ENCODE peak calls at places on chromosomes 4 and X, in six cellular contexts. J is breast epithelium, Q is H1, D is SK-N-SH, R is stomach, S is sigmoid colon. O is an unnamed sample.

GRCh38 chr4:133775881-133776280 is 425.7 kb downstream of the PABPC4L start:
- DNase-seq in D (no peak), Q (no peak), J (no peak), R (no peak), S (no peak), O (no peak)

GRCh38 chrX:136823175-136823574 is 42.4 kb upstream of the ARHGEF6 start:
- DNase-seq in J (no peak), S (no peak), Q (no peak), R (no peak), D (no peak), O (no peak)

GRCh38 chrX:10310502-10310901 is 153.7 kb downstream of the CLCN4 start:
- DNase-seq in S (no peak), Q (no peak), R (no peak), J (no peak), D (peak; percentile 7), O (no peak)

GRCh38 chr4:148067307-148067916 is 335.5 kb downstream of the ARHGAP10 start:
- DNase-seq in S (no peak), R (no peak), Q (no peak), J (no peak), D (no peak), O (no peak)

GRCh38 chr4:39037491-39037825 is 5.2 kb upstream of the TMEM156 start:
- DNase-seq in S (no peak), Q (no peak), D (no peak), R (no peak), J (no peak), O (no peak)

GRCh38 chr4:173477016-173477415 is 53.0 kb downstream of the HAND2 start:
- DNase-seq in J (no peak), S (no peak), Q (no peak), R (no peak), D (no peak), O (no peak)

GRCh38 chr4:99529218-99529617 is 18.4 kb downstream of the C4orf17 start:
- DNase-seq in D (no peak), Q (no peak), R (no peak), J (no peak), S (no peak), O (no peak)

GRCh38 chrX:39152106-39152649 is 350.9 kb downstream of the MID1IP1 start:
- DNase-seq in J (no peak), D (peak; percentile 65), Q (no peak), R (peak; percentile 61), S (no peak), O (peak; percentile 76)

GRCh38 chr4:3733195-3733594 is 33.0 kb upstream of the ADRA2C start:
- DNase-seq in R (no peak), D (peak; percentile 58), J (no peak), Q (no peak), S (no peak), O (no peak)

GRCh38 chr4:150583287-150584197 is 1.6 kb downstream of the MAB21L2 start:
- DNase-seq in Q (no peak), S (peak; percentile 85), J (no peak), R (no peak), D (peak; percentile 59), O (no peak)

GRCh38 chr4:83113429-83113786 is 1.1 kb downstream of the PLAC8 start:
- DNase-seq in J (no peak), S (no peak), Q (no peak), R (no peak), D (no peak), O (no peak)

GRCh38 chr4:83115000-83115399 is 471 bp upstream of the PLAC8 start:
- DNase-seq in J (no peak), Q (no peak), R (no peak), D (no peak), S (no peak), O (no peak)

GRCh38 chr4:83112678-83113428 is 1.7 kb downstream of the PLAC8 start:
- DNase-seq in D (no peak), S (no peak), Q (no peak), R (no peak), J (no peak), O (no peak)

GRCh38 chr4:83115656-83116285 is 1.2 kb upstream of the PLAC8 start:
- DNase-seq in Q (peak; percentile 56), R (no peak), J (no peak), S (no peak), D (no peak), O (no peak)

GRCh38 chr4:83114576-83114975 is at the start of gene PLAC8:
- DNase-seq in J (no peak), R (peak; percentile 51), Q (no peak), S (no peak), D (no peak), O (no peak)
- TF ChIP-seq POLR2AphosphoS5 in J (no peak), R (peak; percentile 85), Q (no peak), S (no peak), D (no peak), O (no peak)

DNA sequence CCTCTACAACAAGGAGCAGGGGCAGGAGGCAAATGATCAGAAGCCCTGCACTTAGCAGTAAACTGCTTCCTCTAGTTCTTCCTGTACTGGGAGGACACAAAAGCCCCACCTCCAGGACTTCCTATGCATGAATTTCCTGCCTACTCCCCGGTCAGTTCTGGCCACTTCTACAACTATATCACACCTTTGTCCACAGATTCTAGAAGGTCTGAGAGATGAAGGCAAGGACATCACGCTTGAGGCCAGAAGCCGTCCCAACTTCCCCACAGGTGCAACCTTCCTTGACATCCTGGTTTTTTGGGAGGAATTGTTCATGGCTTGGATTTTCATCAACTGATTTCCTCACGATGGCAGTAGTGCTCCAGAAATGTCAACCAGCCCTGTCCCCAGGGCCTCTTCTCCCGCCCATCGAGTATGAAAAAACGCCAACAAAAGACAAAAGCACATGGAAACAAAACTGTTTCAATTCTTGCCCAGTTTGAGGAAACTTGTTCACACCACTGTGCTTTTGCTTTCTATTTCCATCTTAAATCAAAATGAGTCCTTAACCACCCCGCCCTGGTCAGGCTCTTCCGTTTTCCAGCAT is 206.5 kb upstream of the STK26 start:
- DNase-seq in D (peak; percentile 51), Q (no peak), S (peak; percentile 90), J (peak; percentile 85), R (peak; percentile 84), O (no peak)
- H3K36me3 ChIP-seq in D (no peaks in the 10 kb centered on the region), Q (peaks cover 56% of the 10 kb centered on the region), S (no peaks in the 10 kb centered on the region), J (no peaks in the 10 kb centered on the region), R (no peaks in the 10 kb centered on the region), O (no peaks in the 10 kb centered on the region)

DNA sequence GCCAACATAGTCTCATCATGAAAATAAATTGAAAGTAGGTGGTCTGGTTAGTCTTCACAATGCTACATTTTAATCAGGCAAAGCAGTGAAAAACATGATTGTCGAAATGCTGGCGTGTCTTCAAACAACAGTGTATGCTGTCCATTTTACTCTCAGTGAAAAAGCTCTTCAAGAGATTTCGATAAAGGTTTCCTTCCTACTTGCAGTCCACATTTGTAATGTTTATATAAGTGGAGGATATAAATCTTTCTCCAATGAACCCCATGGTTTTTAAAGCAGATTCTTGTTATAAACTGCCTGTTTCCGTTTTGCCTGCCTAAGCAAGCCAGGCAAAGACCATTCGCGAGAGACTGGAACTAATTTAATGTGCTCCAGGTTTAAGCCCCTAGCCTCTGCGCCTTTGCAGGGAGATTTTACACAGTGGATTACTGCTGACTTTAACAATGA is 169.6 kb downstream of the SCFD2 start:
- DNase-seq in D (peak; percentile 34), J (no peak), S (no peak), Q (no peak), R (no peak), O (no peak)
- TF ChIP-seq POLR2AphosphoS5 in D (no peak), J (no peak), S (no peak), Q (no peak), R (no peak), O (no peak)

DNA sequence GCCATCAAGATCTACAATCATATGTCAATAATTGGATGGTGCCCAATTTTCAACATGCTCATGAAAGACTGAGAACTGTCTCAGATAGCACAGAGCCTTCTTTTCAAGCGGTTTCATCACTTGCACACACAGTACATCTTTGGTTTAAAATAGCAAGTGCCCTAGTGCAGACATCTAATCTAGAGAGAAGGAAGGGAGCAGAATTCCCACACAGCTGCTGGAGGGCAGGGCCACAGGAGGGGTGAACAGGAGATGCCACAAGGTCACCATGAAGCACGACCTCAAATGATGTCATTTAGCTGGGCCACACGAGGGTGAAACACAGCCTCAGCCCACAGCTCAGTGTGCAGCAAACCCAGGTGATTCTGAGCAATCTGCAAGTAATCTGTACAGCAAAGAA is 24.3 kb downstream of the LEF1 start:
- DNase-seq in Q (no peak), J (no peak), R (no peak), S (no peak), D (no peak), O (no peak)
- H3K36me3 ChIP-seq in Q (no peaks in the 10 kb centered on the region), J (no peaks in the 10 kb centered on the region), R (no peaks in the 10 kb centered on the region), S (no peaks in the 10 kb centered on the region), D (no peaks in the 10 kb centered on the region), O (no peaks in the 10 kb centered on the region)

O was measured in suprapubic skin.